ENCODE peak calls at places on chromosomes 11 and 22, in eight cellular contexts. X is posterior cingulate gyrus; S is NCI-H345; K is T-cell; T is fibroblast of lung; M is CD8-positive, alpha-beta memory T cell; A is GOT3; P is stimulated activated CD4-positive, alpha-beta T cell treated with anti-CD3 and anti-CD28 coated beads, Interleukin-15, amount 100 ng/mL, for 24 hours. Q is an unnamed sample.

GRCh38 chr22:19990609-19991394 is 25.8 kb downstream of the ARVCF start:
- DNase-seq in X (no peak), S (no peak), K (no peak), T (no peak), M (no peak), A (no peak), P (no peak), Q (no peak)

GRCh38 chr11:111698852-111699559 is 67.2 kb downstream of the PPP2R1B start:
- DNase-seq in X (no peak), S (no peak), K (no peak), T (no peak), M (no peak), A (no peak), P (no peak), Q (no peak)

GRCh38 chr11:106001304-106002012 is 20.6 kb downstream of the MSANTD4 start:
- DNase-seq in X (no peak), S (no peak), K (no peak), T (peak), M (no peak), A (no peak), P (no peak), Q (no peak)

GRCh38 chr11:126165366-126166156 is 45.9 kb downstream of the RPUSD4 start:
- DNase-seq in X (no peak), S (no peak), K (no peak), T (no peak), M (no peak), A (no peak), P (no peak), Q (no peak)

GRCh38 chr11:47395225-47396048 is 13.0 kb upstream of the SLC39A13 start:
- DNase-seq in X (no peak), S (no peak), K (no peak), T (no peak), M (no peak), A (no peak), P (no peak), Q (no peak)

GRCh38 chr11:113705871-113706654 is at the start of gene TMPRSS5:
- DNase-seq in X (peak), S (no peak), K (no peak), T (no peak), M (no peak), A (no peak), P (no peak), Q (peak)

GRCh38 chr11:131624526-131624925 is 254.1 kb downstream of the NTM start:
- DNase-seq in X (no peak), S (no peak), K (no peak), T (peak), M (no peak), A (peak), P (no peak), Q (no peak)

GRCh38 chr11:119130662-119131061 is 9.3 kb downstream of the HINFP start:
- DNase-seq in X (no peak), S (no peak), K (no peak), T (peak), M (no peak), A (no peak), P (no peak), Q (no peak)

GRCh38 chr22:47207387-47207786 is 444.9 kb downstream of the TBC1D22A start:
- DNase-seq in X (no peak), S (no peak), K (no peak), T (no peak), M (peak), A (no peak), P (no peak), Q (no peak)

GRCh38 chr11:76839326-76839725 is 21.4 kb upstream of the ACER3 start:
- DNase-seq in X (no peak), S (no peak), K (no peak), T (no peak), M (no peak), A (no peak), P (no peak), Q (no peak)

GRCh38 chr22:44200451-44200850 is 19.7 kb downstream of the PARVG start:
- DNase-seq in X (no peak), S (no peak), K (no peak), T (no peak), M (no peak), A (no peak), P (no peak), Q (no peak)

GRCh38 chr11:64892838-64893193 is 14.4 kb upstream of the EHD1 start:
- DNase-seq in X (no peak), S (no peak), K (no peak), T (no peak), M (no peak), A (no peak), P (no peak), Q (no peak)